ENCODE peak calls at places on chromosomes 16 and 17, in four cellular contexts. N is PC-3; K is GM23248; Z is effector memory CD4-positive, alpha-beta T cell. O is an unnamed sample.

GRCh38 chr17:67995568-67996191 is 589 bp downstream of the C17orf58 start:
- DNase-seq in N (peak), K (peak), Z (no peak), O (no peak)

GRCh38 chr17:74861554-74862107 is 1.9 kb upstream of the GRIN2C start:
- DNase-seq in N (no peak), K (peak), Z (no peak), O (no peak)

GRCh38 chr17:10616502-10617119 is 40.5 kb downstream of the MYH3 start:
- DNase-seq in N (peak), K (peak), Z (peak), O (no peak)

GRCh38 chr17:71522383-71522782 is 598.4 kb upstream of the SOX9 start:
- DNase-seq in N (peak), K (peak), Z (no peak), O (no peak)

GRCh38 chr16:56985288-56985961 is 3.9 kb upstream of the NLRC5 start:
- DNase-seq in N (peak), K (peak), Z (no peak), O (peak)

GRCh38 chr16:49643429-49644142 is 212.3 kb downstream of the ZNF423 start:
- DNase-seq in N (no peak), K (peak), Z (no peak), O (peak)

GRCh38 chr16:5490499-5490898 is 392.9 kb upstream of the EEF2KMT start:
- DNase-seq in N (peak), K (peak), Z (no peak), O (no peak)

GRCh38 chr16:11391576-11391975 is 46.3 kb downstream of the RMI2 start:
- DNase-seq in N (peak), K (no peak), Z (no peak), O (no peak)

GRCh38 chr16:86392751-86393150 is 117.6 kb upstream of the FOXF1 start:
- DNase-seq in N (peak), K (peak), Z (no peak), O (no peak)

GRCh38 chr17:81983011-81983638 is 5.7 kb downstream of the ASPSCR1 start:
- DNase-seq in N (no peak), K (no peak), Z (no peak), O (no peak)

GRCh38 chr16:12462690-12463646 is 340.7 kb downstream of the CPPED1 start:
- DNase-seq in N (no peak), K (peak), Z (no peak), O (no peak)

GRCh38 chr16:81319221-81319912 is 4.6 kb downstream of the GAN start:
- DNase-seq in N (peak), K (peak), Z (no peak), O (no peak)

GRCh38 chr17:83079340-83079747 is at the start of gene METRNL:
- DNase-seq in N (peak), K (peak), Z (peak), O (no peak)

GRCh38 chr17:32536736-32537646 is 50.2 kb downstream of the CDK5R1 start:
- DNase-seq in N (no peak), K (peak), Z (no peak), O (no peak)

GRCh38 chr16:88805340-88805715 is 1.7 kb downstream of the CDT1 start:
- DNase-seq in N (no peak), K (no peak), Z (no peak), O (no peak)

GRCh38 chr17:58643147-58643546 is 48.7 kb downstream of the TEX14 start:
- DNase-seq in N (peak), K (peak), Z (no peak), O (no peak)

GRCh38 chr17:81402530-81402941 is 7.3 kb downstream of the BAHCC1 start:
- DNase-seq in N (no peak), K (no peak), Z (no peak), O (no peak)

GRCh38 chr17:81233316-81233715 is 5.5 kb downstream of the TEPSIN start:
- DNase-seq in N (no peak), K (no peak), Z (no peak), O (no peak)

GRCh38 chr17:41581366-41582060 is 5.2 kb downstream of the KRT14 start:
- DNase-seq in N (no peak), K (peak), Z (no peak), O (no peak)

GRCh38 chr17:49752508-49752907 is 11.4 kb downstream of the FAM117A start:
- DNase-seq in N (no peak), K (no peak), Z (no peak), O (no peak)

GRCh38 chr16:84044108-84044488 is 1.5 kb upstream of the SLC38A8 start:
- DNase-seq in N (peak), K (peak), Z (no peak), O (no peak)

GRCh38 chr17:44769230-44769629 is 10.4 kb downstream of the ADAM11 start:
- DNase-seq in N (no peak), K (no peak), Z (no peak), O (no peak)

GRCh38 chr16:13873835-13874438 is 46.0 kb upstream of the ERCC4 start:
- DNase-seq in N (peak), K (peak), Z (no peak), O (no peak)

GRCh38 chr17:15009087-15009486 is 256.0 kb downstream of the PMP22 start:
- DNase-seq in N (no peak), K (no peak), Z (no peak), O (no peak)

GRCh38 chr16:73172621-73173312 is 124.8 kb upstream of the ZFHX3 start:
- DNase-seq in N (peak), K (peak), Z (no peak), O (no peak)

GRCh38 chr17:72496461-72496860 is 375.6 kb downstream of the SOX9 start:
- DNase-seq in N (no peak), K (peak), Z (no peak), O (no peak)

GRCh38 chr17:5772720-5773119 is 188.4 kb upstream of the NLRP1 start:
- DNase-seq in N (no peak), K (no peak), Z (no peak), O (no peak)

GRCh38 chr16:87359121-87359520 is 24.5 kb downstream of the FBXO31 start:
- DNase-seq in N (no peak), K (no peak), Z (no peak), O (no peak)

GRCh38 chr16:14559809-14560227 is 70.2 kb downstream of the PARN start:
- DNase-seq in N (no peak), K (no peak), Z (no peak), O (no peak)

GRCh38 chr16:56950881-56951771 is 10.6 kb upstream of the CETP start:
- DNase-seq in N (peak), K (peak), Z (no peak), O (no peak)

GRCh38 chr16:25108054-25108453 is 3.5 kb upstream of the LCMT1 start:
- DNase-seq in N (peak), K (no peak), Z (peak), O (no peak)

GRCh38 chr17:4246674-4247073 is 17.1 kb downstream of the ANKFY1 start:
- DNase-seq in N (no peak), K (no peak), Z (no peak), O (no peak)

GRCh38 chr16:86578499-86579267 is at the start of gene FOXL1:
- DNase-seq in N (no peak), K (peak), Z (no peak), O (peak)

GRCh38 chr16:24984101-24984500 is 31.1 kb downstream of the ARHGAP17 start:
- DNase-seq in N (no peak), K (no peak), Z (no peak), O (no peak)

GRCh38 chr16:21610006-21610544 is 10.7 kb downstream of the METTL9 start:
- DNase-seq in N (no peak), K (no peak), Z (no peak), O (no peak)

GRCh38 chr17:64036198-64036922 is 15.9 kb upstream of the ICAM2 start:
- DNase-seq in N (peak), K (no peak), Z (no peak), O (no peak)

GRCh38 chr16:86505185-86505898 is 5.0 kb upstream of the FOXF1 start:
- DNase-seq in N (no peak), K (peak), Z (no peak), O (no peak)

GRCh38 chr16:427295-427694 is 1.8 kb downstream of the RAB11FIP3 start:
- DNase-seq in N (no peak), K (peak), Z (no peak), O (no peak)
- H3K4me3 ChIP-seq in N (peak), K (peak), Z (no peak), O (peak)

DNA sequence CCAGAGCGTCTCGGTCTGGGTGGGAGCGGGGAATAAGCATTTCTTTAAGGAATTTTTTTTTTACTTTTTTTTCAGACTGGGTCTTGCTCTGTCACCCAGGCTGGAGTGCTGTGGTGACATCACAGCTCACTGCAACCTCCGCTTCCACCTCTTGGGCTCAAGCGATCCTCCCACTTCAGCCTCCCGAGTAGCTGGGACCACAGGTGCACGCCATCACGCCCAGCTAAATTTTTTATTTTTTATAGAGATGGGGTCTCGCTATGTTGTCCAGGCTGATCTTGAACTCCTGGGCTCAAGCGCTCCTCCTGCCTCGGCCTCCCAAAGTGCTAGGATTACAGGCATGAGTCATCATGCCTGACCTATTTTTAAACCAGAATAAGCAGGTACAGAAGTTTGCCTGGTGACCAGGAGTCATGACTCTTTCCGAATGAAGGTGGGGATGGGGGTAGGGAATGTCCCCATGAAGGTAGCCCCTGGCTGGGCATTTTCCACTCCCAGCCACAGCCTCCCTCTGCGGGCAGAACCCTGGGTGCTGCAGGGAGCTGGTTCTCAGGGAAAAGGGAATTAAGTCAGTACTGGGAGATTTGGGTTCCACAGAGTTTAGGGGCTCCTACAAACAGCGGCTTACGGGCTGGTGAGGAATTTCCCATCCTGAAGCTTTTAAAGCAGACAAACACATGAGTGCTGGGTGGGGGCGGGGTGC is 48.3 kb downstream of the TBC1D16 start:
- DNase-seq in N (peak), K (peak), Z (no peak), O (no peak)
- H3K27ac ChIP-seq in N (peak), K (peak), Z (no peak), O (no peak)

GRCh38 chr17:77609553-77610517 is 348.7 kb upstream of the TNRC6C start:
- DNase-seq in N (no peak), K (peak), Z (peak), O (peak)

GRCh38 chr17:77610980-77611641 is 347.4 kb upstream of the TNRC6C start:
- DNase-seq in N (no peak), K (peak), Z (no peak), O (peak)

GRCh38 chr17:77611791-77612466 is 346.6 kb upstream of the TNRC6C start:
- DNase-seq in N (no peak), K (no peak), Z (no peak), O (peak)

GRCh38 chr17:77608431-77608830 is 350.1 kb upstream of the TNRC6C start:
- DNase-seq in N (no peak), K (no peak), Z (no peak), O (peak)

GRCh38 chr17:77610518-77610893 is 348.0 kb upstream of the TNRC6C start:
- DNase-seq in N (no peak), K (no peak), Z (no peak), O (no peak)
- H3K4me3 ChIP-seq in N (no peak), K (peak), Z (peak), O (peak)

GRCh38 chr17:37048806-37049205 is 100.1 kb downstream of the AATF start:
- DNase-seq in N (no peak), K (no peak), Z (no peak), O (no peak)

GRCh38 chr17:37047631-37048104 is 98.9 kb downstream of the AATF start:
- DNase-seq in N (peak), K (peak), Z (peak), O (no peak)

GRCh38 chr17:37043201-37043600 is 94.4 kb downstream of the AATF start:
- DNase-seq in N (no peak), K (peak), Z (no peak), O (no peak)

GRCh38 chr17:37041931-37042330 is 93.2 kb downstream of the AATF start:
- DNase-seq in N (no peak), K (no peak), Z (no peak), O (no peak)

DNA sequence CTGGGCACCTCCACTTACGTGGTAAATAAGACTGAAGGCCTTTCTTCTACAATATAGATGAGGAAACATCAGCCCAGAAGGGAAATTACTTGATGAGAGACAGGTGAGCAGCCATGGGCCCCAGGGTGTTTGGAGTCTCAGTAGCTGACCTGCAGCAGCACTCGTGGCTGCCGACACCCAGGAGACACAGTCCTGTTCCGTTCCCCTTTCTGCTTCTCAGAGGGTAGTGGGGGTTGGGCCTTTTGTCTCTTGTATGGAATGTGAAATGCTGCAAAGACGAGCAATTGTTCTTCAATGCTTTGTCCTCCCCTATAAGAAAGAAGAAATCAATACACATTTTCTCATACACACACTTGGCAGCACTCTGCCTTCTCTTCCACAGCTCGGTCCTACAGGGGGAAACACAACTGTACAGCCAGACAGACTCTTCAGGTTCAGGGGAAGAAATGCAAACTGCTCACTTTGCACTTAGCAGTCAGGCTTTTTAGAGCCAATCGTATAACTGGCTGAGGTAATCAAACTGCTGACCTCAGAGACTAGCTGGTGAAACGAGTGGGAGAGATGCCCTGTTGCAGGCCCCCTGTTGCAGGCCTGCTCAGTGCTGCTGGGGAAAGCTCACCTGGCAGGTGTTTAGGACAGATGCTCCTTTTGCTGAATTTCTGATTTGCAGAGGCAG is 96.7 kb downstream of the AATF start:
- DNase-seq in N (no peak), K (no peak), Z (no peak), O (no peak)
- H3K27ac ChIP-seq in N (no peak), K (no peak), Z (no peak), O (no peak)

GRCh38 chr17:34580685-34581445 is 1.5 kb downstream of the TMEM132E start:
- DNase-seq in N (no peak), K (peak), Z (no peak), O (no peak)
- H3K4me3 ChIP-seq in N (no peak), K (peak), Z (peak), O (peak)

O was measured in coronary artery.